ENCODE peak calls at places on chromosomes 13 and 19, in seven cellular contexts. One of them, this sample, is unnamed.

GRCh38 chr13:110475550-110476219 is 85.8 kb downstream of the RAB20 start:
- DNase-seq in WERI-Rb-1: no peak
- DNase-seq in natural killer cell: no peak
- DNase-seq in heart left ventricle: no peak
- DNase-seq in GM12865: no peak
- DNase-seq in CD4-positive, alpha-beta T cell: no peak
- DNase-seq in left ventricle myocardium inferior: no peak
- DNase-seq in this sample: no peak

GRCh38 chr19:2115324-2115723 is 18.6 kb downstream of the IZUMO4 start:
- DNase-seq in WERI-Rb-1: no peak
- DNase-seq in GM12865: no peak
- DNase-seq in heart left ventricle: no peak
- DNase-seq in left ventricle myocardium inferior: no peak
- DNase-seq in natural killer cell: no peak
- DNase-seq in CD4-positive, alpha-beta T cell: no peak
- DNase-seq in this sample: no peak

GRCh38 chr19:45404557-45405434 is at the start of gene PPP1R13L:
- DNase-seq in natural killer cell: no peak
- DNase-seq in left ventricle myocardium inferior: peak; percentile 89
- DNase-seq in WERI-Rb-1: peak; percentile 93
- DNase-seq in GM12865: peak; percentile 58
- DNase-seq in heart left ventricle: peak; percentile 88
- DNase-seq in CD4-positive, alpha-beta T cell: peak; percentile 24
- DNase-seq in this sample: peak; percentile 90

GRCh38 chr19:28643284-28643683 is 569.7 kb downstream of the UQCRFS1 start:
- DNase-seq in GM12865: no peak
- DNase-seq in left ventricle myocardium inferior: no peak
- DNase-seq in natural killer cell: no peak
- DNase-seq in WERI-Rb-1: no peak
- DNase-seq in heart left ventricle: no peak
- DNase-seq in CD4-positive, alpha-beta T cell: no peak
- DNase-seq in this sample: no peak

GRCh38 chr13:76609643-76610042 is 276.6 kb downstream of the KCTD12 start:
- DNase-seq in GM12865: no peak
- DNase-seq in left ventricle myocardium inferior: no peak
- DNase-seq in WERI-Rb-1: no peak
- DNase-seq in heart left ventricle: no peak
- DNase-seq in CD4-positive, alpha-beta T cell: no peak
- DNase-seq in natural killer cell: no peak
- DNase-seq in this sample: no peak

GRCh38 chr13:89066868-89067466 is 1395.8 kb downstream of the SLITRK5 start:
- DNase-seq in GM12865: peak; percentile 27
- DNase-seq in CD4-positive, alpha-beta T cell: no peak
- DNase-seq in left ventricle myocardium inferior: no peak
- DNase-seq in natural killer cell: no peak
- DNase-seq in heart left ventricle: no peak
- DNase-seq in WERI-Rb-1: peak; percentile 67
- DNase-seq in this sample: no peak

GRCh38 chr13:109369357-109370052 is 416.9 kb downstream of the IRS2 start:
- DNase-seq in GM12865: no peak
- DNase-seq in left ventricle myocardium inferior: no peak
- DNase-seq in natural killer cell: no peak
- DNase-seq in heart left ventricle: no peak
- DNase-seq in CD4-positive, alpha-beta T cell: no peak
- DNase-seq in WERI-Rb-1: no peak
- DNase-seq in this sample: no peak

GRCh38 chr13:55497486-55497885 is 1643.2 kb upstream of the PRR20A start:
- DNase-seq in heart left ventricle: no peak
- DNase-seq in WERI-Rb-1: no peak
- DNase-seq in CD4-positive, alpha-beta T cell: no peak
- DNase-seq in natural killer cell: no peak
- DNase-seq in GM12865: no peak
- DNase-seq in left ventricle myocardium inferior: no peak
- DNase-seq in this sample: no peak

GRCh38 chr19:5717215-5717614 is 2.7 kb downstream of the LONP1 start:
- DNase-seq in natural killer cell: no peak
- DNase-seq in CD4-positive, alpha-beta T cell: no peak
- DNase-seq in heart left ventricle: no peak
- DNase-seq in GM12865: no peak
- DNase-seq in left ventricle myocardium inferior: no peak
- DNase-seq in WERI-Rb-1: no peak
- DNase-seq in this sample: no peak

GRCh38 chr19:5718032-5718578 is 1.8 kb downstream of the LONP1 start:
- DNase-seq in natural killer cell: no peak
- DNase-seq in WERI-Rb-1: no peak
- DNase-seq in GM12865: no peak
- DNase-seq in heart left ventricle: no peak
- DNase-seq in left ventricle myocardium inferior: no peak
- DNase-seq in CD4-positive, alpha-beta T cell: no peak
- DNase-seq in this sample: no peak

GRCh38 chr19:5718579-5719273 is 1.2 kb downstream of the LONP1 start:
- DNase-seq in heart left ventricle: no peak
- DNase-seq in GM12865: peak; percentile 70
- DNase-seq in natural killer cell: no peak
- DNase-seq in WERI-Rb-1: no peak
- DNase-seq in CD4-positive, alpha-beta T cell: no peak
- DNase-seq in left ventricle myocardium inferior: no peak
- DNase-seq in this sample: no peak

GRCh38 chr19:5719274-5719960 is 529 bp downstream of the LONP1 start:
- DNase-seq in GM12865: peak; percentile 36
- DNase-seq in left ventricle myocardium inferior: no peak
- DNase-seq in CD4-positive, alpha-beta T cell: peak; percentile 8
- DNase-seq in natural killer cell: no peak
- DNase-seq in WERI-Rb-1: peak; percentile 42
- DNase-seq in heart left ventricle: no peak
- DNase-seq in this sample: no peak

GRCh38 chr19:5719961-5720790 is at the start of the genes CATSPERD and LONP1:
- DNase-seq in heart left ventricle: peak; percentile 98
- DNase-seq in WERI-Rb-1: peak; percentile 98
- DNase-seq in GM12865: peak; percentile 99
- DNase-seq in natural killer cell: peak; percentile 96
- DNase-seq in left ventricle myocardium inferior: peak; percentile 98
- DNase-seq in CD4-positive, alpha-beta T cell: peak; percentile 95
- DNase-seq in this sample: peak; percentile 99
- TF ChIP-seq CTCF in heart left ventricle: peak; percentile 86
- TF ChIP-seq CTCF in WERI-Rb-1: peak; percentile 97
- TF ChIP-seq CTCF in GM12865: peak; percentile 97
- TF ChIP-seq CTCF in natural killer cell: peak; percentile 67
- TF ChIP-seq CTCF in left ventricle myocardium inferior: peak; percentile 95
- TF ChIP-seq CTCF in CD4-positive, alpha-beta T cell: peak; percentile 83
- TF ChIP-seq CTCF in this sample: peak; percentile 92

GRCh38 chr13:70964124-70964523 is 855.9 kb upstream of the KLHL1 start:
- DNase-seq in heart left ventricle: no peak
- DNase-seq in left ventricle myocardium inferior: no peak
- DNase-seq in CD4-positive, alpha-beta T cell: no peak
- DNase-seq in GM12865: peak; percentile 6
- DNase-seq in WERI-Rb-1: peak; percentile 7
- DNase-seq in natural killer cell: no peak
- DNase-seq in this sample: no peak
- TF ChIP-seq CTCF in heart left ventricle: no peak
- TF ChIP-seq CTCF in left ventricle myocardium inferior: no peak
- TF ChIP-seq CTCF in CD4-positive, alpha-beta T cell: no peak
- TF ChIP-seq CTCF in GM12865: peak; percentile 20
- TF ChIP-seq CTCF in WERI-Rb-1: peak; percentile 46
- TF ChIP-seq CTCF in natural killer cell: no peak
- TF ChIP-seq CTCF in this sample: peak; percentile 37

GRCh38 chr19:13718733-13719132 is 45.6 kb upstream of the MRI1 start:
- DNase-seq in WERI-Rb-1: peak; percentile 20
- DNase-seq in GM12865: peak; percentile 17
- DNase-seq in natural killer cell: no peak
- DNase-seq in heart left ventricle: peak; percentile 25
- DNase-seq in CD4-positive, alpha-beta T cell: no peak
- DNase-seq in left ventricle myocardium inferior: peak; percentile 34
- DNase-seq in this sample: no peak
- TF ChIP-seq CTCF in WERI-Rb-1: peak; percentile 34
- TF ChIP-seq CTCF in GM12865: no peak
- TF ChIP-seq CTCF in natural killer cell: no peak
- TF ChIP-seq CTCF in heart left ventricle: no peak
- TF ChIP-seq CTCF in CD4-positive, alpha-beta T cell: no peak
- TF ChIP-seq CTCF in left ventricle myocardium inferior: peak; percentile 62
- TF ChIP-seq CTCF in this sample: peak; percentile 64

DNA sequence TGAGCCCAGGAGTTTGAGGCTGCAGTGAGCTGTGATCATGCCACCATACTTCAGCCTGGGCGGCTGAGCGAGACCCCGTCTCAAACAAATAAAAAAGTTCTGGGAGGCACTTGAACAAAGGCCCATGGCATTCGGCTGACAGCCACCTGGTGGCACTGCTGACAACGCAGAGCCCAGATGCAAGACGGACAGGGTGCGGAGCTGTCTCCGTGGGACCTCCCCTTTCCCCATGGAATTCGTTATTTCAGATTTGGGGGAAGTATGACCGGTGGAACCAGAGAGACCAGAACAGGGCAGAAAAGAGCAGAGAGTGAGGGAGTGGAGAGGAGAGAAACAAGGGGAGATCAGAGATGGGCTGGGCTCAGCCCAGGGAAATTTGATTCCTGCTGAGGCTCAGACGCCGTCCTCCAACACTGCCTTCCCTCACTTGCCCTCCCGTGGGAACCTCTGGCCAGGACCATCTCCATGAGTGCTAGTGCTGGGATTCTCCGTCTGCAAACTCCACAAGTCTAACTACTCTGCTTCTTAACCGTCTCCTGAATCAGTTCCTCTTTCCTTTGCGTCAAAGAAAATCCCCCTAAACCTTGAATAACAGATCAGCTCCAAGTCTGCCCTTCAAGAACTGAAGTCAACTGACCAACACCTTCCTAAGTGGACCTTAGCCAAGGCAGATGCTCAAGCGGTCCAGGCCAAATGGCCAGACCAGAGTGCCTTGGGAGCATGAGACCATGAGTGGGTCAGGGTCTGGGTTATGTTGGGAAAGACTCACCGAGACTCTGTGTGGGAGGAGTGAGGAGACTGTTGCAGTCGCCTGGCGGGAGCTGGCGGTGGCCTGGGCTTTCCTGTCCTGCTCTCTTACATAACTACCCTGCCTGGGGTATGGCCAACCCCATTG is 11.9 kb upstream of the ATF5 start:
- DNase-seq in CD4-positive, alpha-beta T cell: no peak
- DNase-seq in natural killer cell: no peak
- DNase-seq in WERI-Rb-1: no peak
- DNase-seq in heart left ventricle: no peak
- DNase-seq in left ventricle myocardium inferior: no peak
- DNase-seq in GM12865: no peak
- DNase-seq in this sample: no peak
- TF ChIP-seq CTCF in CD4-positive, alpha-beta T cell: no peak
- TF ChIP-seq CTCF in natural killer cell: no peak
- TF ChIP-seq CTCF in WERI-Rb-1: peak; percentile 30
- TF ChIP-seq CTCF in heart left ventricle: no peak
- TF ChIP-seq CTCF in left ventricle myocardium inferior: no peak
- TF ChIP-seq CTCF in GM12865: peak; percentile 26
- TF ChIP-seq CTCF in this sample: no peak

DNA sequence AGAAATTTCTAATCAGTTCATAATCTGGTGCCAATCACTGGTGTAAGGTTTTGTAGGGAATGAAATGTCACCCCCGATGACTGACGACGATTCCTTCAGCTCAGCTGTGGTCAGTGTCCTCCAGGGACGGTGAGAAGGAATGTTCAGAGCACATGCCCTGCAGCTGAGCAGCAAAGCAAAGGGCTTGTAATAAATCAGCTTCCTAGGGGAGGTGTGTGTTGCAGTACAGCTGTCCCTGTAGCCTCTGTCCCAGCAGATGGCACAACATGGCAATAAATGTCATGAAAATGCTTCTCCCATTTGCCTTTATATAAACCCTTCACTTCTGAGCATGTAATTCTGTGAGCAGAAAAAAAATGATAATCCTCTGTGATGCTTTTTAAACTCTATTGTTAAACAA is 102.4 kb downstream of the FAM216B start:
- DNase-seq in left ventricle myocardium inferior: no peak
- DNase-seq in natural killer cell: no peak
- DNase-seq in heart left ventricle: no peak
- DNase-seq in GM12865: peak; percentile 12
- DNase-seq in CD4-positive, alpha-beta T cell: no peak
- DNase-seq in WERI-Rb-1: peak; percentile 20
- DNase-seq in this sample: no peak
- TF ChIP-seq CTCF in left ventricle myocardium inferior: peak; percentile 42
- TF ChIP-seq CTCF in natural killer cell: no peak
- TF ChIP-seq CTCF in heart left ventricle: no peak
- TF ChIP-seq CTCF in GM12865: no peak
- TF ChIP-seq CTCF in CD4-positive, alpha-beta T cell: no peak
- TF ChIP-seq CTCF in WERI-Rb-1: no peak
- TF ChIP-seq CTCF in this sample: peak; percentile 74

DNA sequence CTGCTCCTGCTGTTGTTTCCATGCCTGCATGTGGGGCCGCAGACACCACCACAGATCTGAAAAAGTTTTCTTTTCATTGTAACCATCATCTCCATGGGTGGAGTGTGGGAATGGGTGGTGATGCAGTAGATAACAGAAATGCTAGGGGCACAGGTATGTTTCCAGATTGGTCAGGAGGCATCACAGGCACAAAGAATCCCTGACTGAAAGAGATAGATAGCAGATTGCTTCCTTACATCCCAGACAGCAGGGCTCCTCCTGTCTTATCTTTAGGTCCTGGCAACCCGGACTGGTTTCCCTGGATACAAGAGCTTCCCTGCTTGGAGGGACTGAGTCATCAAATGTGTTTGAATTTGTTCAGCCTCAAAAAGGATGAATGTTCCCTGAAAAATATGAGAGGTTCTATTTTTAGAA is 1937.6 kb downstream of the PCDH9 start:
- DNase-seq in GM12865: no peak
- DNase-seq in natural killer cell: no peak
- DNase-seq in CD4-positive, alpha-beta T cell: no peak
- DNase-seq in left ventricle myocardium inferior: no peak
- DNase-seq in WERI-Rb-1: no peak
- DNase-seq in heart left ventricle: no peak
- DNase-seq in this sample: no peak
- TF ChIP-seq CTCF in GM12865: no peak
- TF ChIP-seq CTCF in natural killer cell: no peak
- TF ChIP-seq CTCF in CD4-positive, alpha-beta T cell: no peak
- TF ChIP-seq CTCF in left ventricle myocardium inferior: no peak
- TF ChIP-seq CTCF in WERI-Rb-1: no peak
- TF ChIP-seq CTCF in heart left ventricle: no peak
- TF ChIP-seq CTCF in this sample: peak; percentile 24

GRCh38 chr13:27775943-27776342 is 16.3 kb upstream of the GSX1 start:
- DNase-seq in GM12865: no peak
- DNase-seq in left ventricle myocardium inferior: no peak
- DNase-seq in heart left ventricle: no peak
- DNase-seq in CD4-positive, alpha-beta T cell: no peak
- DNase-seq in natural killer cell: no peak
- DNase-seq in WERI-Rb-1: no peak
- DNase-seq in this sample: no peak

GRCh38 chr13:27772651-27773425 is 19.4 kb upstream of the GSX1 start:
- DNase-seq in natural killer cell: no peak
- DNase-seq in left ventricle myocardium inferior: no peak
- DNase-seq in CD4-positive, alpha-beta T cell: no peak
- DNase-seq in WERI-Rb-1: no peak
- DNase-seq in heart left ventricle: no peak
- DNase-seq in GM12865: peak; percentile 73
- DNase-seq in this sample: no peak

GRCh38 chr13:27774169-27774568 is 18.1 kb upstream of the GSX1 start:
- DNase-seq in CD4-positive, alpha-beta T cell: no peak
- DNase-seq in GM12865: peak; percentile 75
- DNase-seq in heart left ventricle: no peak
- DNase-seq in left ventricle myocardium inferior: no peak
- DNase-seq in natural killer cell: no peak
- DNase-seq in WERI-Rb-1: no peak
- DNase-seq in this sample: no peak

GRCh38 chr13:27774651-27775050 is 17.6 kb upstream of the GSX1 start:
- DNase-seq in WERI-Rb-1: no peak
- DNase-seq in left ventricle myocardium inferior: no peak
- DNase-seq in natural killer cell: no peak
- DNase-seq in CD4-positive, alpha-beta T cell: no peak
- DNase-seq in GM12865: peak; percentile 29
- DNase-seq in heart left ventricle: no peak
- DNase-seq in this sample: no peak

GRCh38 chr13:27770809-27771208 is 21.5 kb upstream of the GSX1 start:
- DNase-seq in GM12865: peak; percentile 72
- DNase-seq in natural killer cell: no peak
- DNase-seq in left ventricle myocardium inferior: no peak
- DNase-seq in heart left ventricle: no peak
- DNase-seq in CD4-positive, alpha-beta T cell: no peak
- DNase-seq in WERI-Rb-1: peak; percentile 47
- DNase-seq in this sample: no peak
- TF ChIP-seq CTCF in GM12865: peak; percentile 69
- TF ChIP-seq CTCF in natural killer cell: no peak
- TF ChIP-seq CTCF in left ventricle myocardium inferior: peak; percentile 36
- TF ChIP-seq CTCF in heart left ventricle: no peak
- TF ChIP-seq CTCF in CD4-positive, alpha-beta T cell: peak; percentile 56
- TF ChIP-seq CTCF in WERI-Rb-1: peak; percentile 86
- TF ChIP-seq CTCF in this sample: peak; percentile 36

This sample was measured in osteocyte.